ENCODE peak calls at places on chromosomes 1 and 21, in ten cellular contexts. R is type B pancreatic cell; X is neural crest cell; Y is GM23338; H is WTC11; N is kidney; G is CD4-positive, alpha-beta T cell; B is epithelial cell of esophagus; E is fibroblast of the aortic adventitia; P is astrocyte of the spinal cord. W is an unnamed sample.
A peak's percentile ranks its signal among the peaks of the same experiment; 100 is the strongest.

GRCh38 chr1:161098161-161099068 is at the start of gene KLHDC9:
- DNase-seq in R (peak; percentile 87), X (peak; percentile 74), Y (peak; percentile 97), H (peak; percentile 91), N (peak; percentile 94), G (peak; percentile 58), B (peak; percentile 68), E (peak; percentile 59), P (peak; percentile 84), W (peak; percentile 53)

GRCh38 chr1:68378296-68379084 is 71.3 kb downstream of the RPE65 start:
- DNase-seq in R (no peak), X (no peak), Y (no peak), H (no peak), N (no peak), G (no peak), B (peak; percentile 69), E (peak; percentile 12), P (peak; percentile 40), W (no peak)

GRCh38 chr1:9822897-9823692 is 670 bp downstream of the CLSTN1 start:
- DNase-seq in R (peak; percentile 74), X (no peak), Y (peak; percentile 56), H (peak; percentile 33), N (peak; percentile 83), G (peak; percentile 6), B (no peak), E (no peak), P (no peak), W (no peak)

GRCh38 chr1:29397981-29398380 is 161.7 kb downstream of the PTPRU start:
- DNase-seq in R (no peak), X (no peak), Y (no peak), H (no peak), N (no peak), G (no peak), B (no peak), E (no peak), P (no peak), W (no peak)

GRCh38 chr21:38993561-38993960 is 187.8 kb downstream of the ETS2 start:
- DNase-seq in R (no peak), X (no peak), Y (no peak), H (no peak), N (peak; percentile 75), G (no peak), B (peak; percentile 98), E (peak; percentile 98), P (peak; percentile 86), W (peak; percentile 72)

GRCh38 chr21:39681257-39681656 is 63.7 kb upstream of the IGSF5 start:
- DNase-seq in R (no peak), X (no peak), Y (no peak), H (no peak), N (no peak), G (no peak), B (peak; percentile 45), E (no peak), P (peak; percentile 56), W (no peak)

GRCh38 chr1:164504699-164505098 is 54.3 kb upstream of the PBX1 start:
- DNase-seq in R (no peak), X (no peak), Y (no peak), H (no peak), N (no peak), G (no peak), B (peak; percentile 78), E (no peak), P (no peak), W (no peak)

GRCh38 chr1:206495011-206495461 is 12.3 kb upstream of the RASSF5 start:
- DNase-seq in R (no peak), X (no peak), Y (no peak), H (no peak), N (no peak), G (no peak), B (no peak), E (no peak), P (no peak), W (no peak)

GRCh38 chr1:37473431-37474050 is 839 bp upstream of the ZC3H12A start:
- DNase-seq in R (no peak), X (no peak), Y (no peak), H (no peak), N (no peak), G (no peak), B (peak; percentile 43), E (peak; percentile 45), P (peak; percentile 39), W (no peak)

GRCh38 chr1:215501496-215501895 is 65.6 kb upstream of the KCTD3 start:
- DNase-seq in R (no peak), X (no peak), Y (no peak), H (no peak), N (no peak), G (no peak), B (peak; percentile 61), E (no peak), P (no peak), W (no peak)

GRCh38 chr1:38125837-38126520 is 79.4 kb upstream of the POU3F1 start:
- DNase-seq in R (no peak), X (no peak), Y (no peak), H (no peak), N (no peak), G (no peak), B (peak; percentile 86), E (no peak), P (no peak), W (no peak)

GRCh38 chr1:170674986-170675385 is 11.1 kb downstream of the PRRX1 start:
- DNase-seq in R (no peak), X (no peak), Y (no peak), H (no peak), N (no peak), G (no peak), B (no peak), E (peak; percentile 32), P (no peak), W (no peak)

GRCh38 chr1:207654320-207654719 is 9.4 kb downstream of the CR1L start:
- DNase-seq in R (no peak), X (no peak), Y (peak; percentile 19), H (no peak), N (no peak), G (no peak), B (no peak), E (peak; percentile 15), P (no peak), W (no peak)

GRCh38 chr1:69738458-69738857 is 170.7 kb downstream of the LRRC7 start:
- DNase-seq in R (no peak), X (no peak), Y (no peak), H (no peak), N (no peak), G (no peak), B (no peak), E (peak; percentile 20), P (peak; percentile 23), W (no peak)

GRCh38 chr1:66356605-66357004 is 177.3 kb upstream of the SGIP1 start:
- DNase-seq in R (no peak), X (no peak), Y (peak; percentile 63), H (no peak), N (no peak), G (no peak), B (no peak), E (no peak), P (no peak), W (no peak)

GRCh38 chr1:65265296-65266271 is 43.8 kb upstream of the DNAJC6 start:
- DNase-seq in R (peak; percentile 74), X (peak; percentile 52), Y (peak; percentile 95), H (peak; percentile 80), N (peak; percentile 75), G (peak; percentile 37), B (peak; percentile 51), E (peak; percentile 3), P (peak; percentile 35), W (peak; percentile 69)

GRCh38 chr1:67294836-67295622 is 12.6 kb upstream of the IL12RB2 start:
- DNase-seq in R (no peak), X (no peak), Y (no peak), H (no peak), N (no peak), G (no peak), B (no peak), E (no peak), P (no peak), W (no peak)

GRCh38 chr1:248047008-248047407 is 372 bp downstream of the OR2L3 start:
- DNase-seq in R (no peak), X (no peak), Y (no peak), H (no peak), N (no peak), G (no peak), B (no peak), E (no peak), P (no peak), W (no peak)
- TF ChIP-seq CTCF in R (no peak), X (no peak), Y (no peak), H (no peak), N (no peak), G (no peak), B (no peak), E (no peak), P (no peak), W (no peak)

DNA sequence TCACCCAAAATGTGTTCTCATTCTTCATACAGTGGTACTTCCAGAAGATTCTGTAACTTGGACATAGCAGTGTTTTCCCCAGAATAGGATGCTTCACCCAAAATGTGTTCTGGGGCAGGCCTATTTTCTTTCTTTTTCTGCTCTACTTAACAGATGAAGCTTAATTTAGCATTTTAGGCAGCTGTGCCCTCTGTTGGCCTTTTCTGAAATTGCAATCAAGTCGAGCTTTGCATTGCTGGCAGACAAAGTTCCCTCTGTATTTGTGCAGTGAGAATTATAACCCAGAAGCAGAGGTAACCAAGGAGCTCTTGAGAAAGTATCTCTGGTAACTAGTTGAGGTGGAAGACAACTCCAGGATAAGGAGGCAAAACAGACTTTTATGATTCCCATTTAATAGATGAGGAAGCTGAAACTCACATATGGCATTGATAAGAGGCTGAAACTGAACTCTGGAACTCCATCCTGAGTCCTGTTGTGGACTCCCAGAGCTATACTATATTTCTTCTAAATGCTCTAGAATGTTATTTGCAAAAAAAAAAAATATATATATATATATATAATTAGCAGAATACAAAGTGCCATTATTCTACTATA is 50.3 kb upstream of the L1TD1 start:
- DNase-seq in R (no peak), X (peak; percentile 63), Y (peak; percentile 82), H (peak; percentile 63), N (no peak), G (no peak), B (peak; percentile 55), E (peak; percentile 69), P (peak; percentile 69), W (no peak)
- TF ChIP-seq CTCF in R (peak; percentile 81), X (peak; percentile 74), Y (peak; percentile 78), H (peak; percentile 75), N (peak; percentile 65), G (peak; percentile 73), B (peak; percentile 77), E (peak; percentile 85), P (peak; percentile 79), W (peak; percentile 51)

GRCh38 chr1:222204475-222204874 is 343.4 kb downstream of the HHIPL2 start:
- DNase-seq in R (no peak), X (no peak), Y (no peak), H (no peak), N (no peak), G (no peak), B (peak; percentile 42), E (no peak), P (no peak), W (no peak)

GRCh38 chr1:222202831-222203230 is 345.1 kb downstream of the HHIPL2 start:
- DNase-seq in R (no peak), X (no peak), Y (no peak), H (no peak), N (no peak), G (no peak), B (no peak), E (no peak), P (no peak), W (no peak)
- TF ChIP-seq CTCF in R (no peak), X (no peak), Y (no peak), H (no peak), N (no peak), G (no peak), B (no peak), E (no peak), P (no peak), W (no peak)

GRCh38 chr1:168110896-168111545 is 25.7 kb downstream of the GPR161 start:
- DNase-seq in R (no peak), X (no peak), Y (peak; percentile 69), H (no peak), N (no peak), G (no peak), B (peak; percentile 54), E (peak; percentile 34), P (no peak), W (no peak)
- TF ChIP-seq CTCF in R (no peak), X (no peak), Y (peak; percentile 31), H (no peak), N (no peak), G (no peak), B (peak; percentile 5), E (no peak), P (no peak), W (no peak)